ENCODE peak calls at places on chromosomes 16 and 17, in four cellular contexts. Y, E, V and N are unnamed samples.

GRCh38 chr17:41812176-41813038 is at the start of gene FKBP10:
- DNase-seq in Y (peak), E (no peak), V (peak), N (peak)

GRCh38 chr17:4018446-4018845 is 54.2 kb upstream of the ATP2A3 start:
- DNase-seq in Y (no peak), E (no peak), V (no peak), N (no peak)

GRCh38 chr17:16920628-16921020 is 51.3 kb downstream of the TNFRSF13B start:
- DNase-seq in Y (no peak), E (no peak), V (no peak), N (no peak)

GRCh38 chr16:65415460-65415859 is 293.6 kb upstream of the CDH11 start:
- DNase-seq in Y (no peak), E (no peak), V (no peak), N (no peak)

GRCh38 chr16:69709456-69710084 is 16.8 kb downstream of the NQO1 start:
- DNase-seq in Y (no peak), E (peak), V (peak), N (peak)

GRCh38 chr17:59643159-59643857 is 23.6 kb downstream of the CLTC start:
- DNase-seq in Y (no peak), E (no peak), V (no peak), N (peak)

GRCh38 chr16:31502981-31503380 is 5.2 kb downstream of the RUSF1 start:
- DNase-seq in Y (no peak), E (no peak), V (no peak), N (peak)

GRCh38 chr16:78277374-78277773 is 177.9 kb downstream of the WWOX start:
- DNase-seq in Y (no peak), E (no peak), V (no peak), N (no peak)

GRCh38 chr17:81831957-81832607 is 1.0 kb downstream of the MCRIP1 start:
- DNase-seq in Y (peak), E (peak), V (no peak), N (peak)